ENCODE peak calls at places on chromosomes 12 and 14, in ten cellular contexts. W is IMR-90, I is cardiac muscle cell, P is Caco-2, D is body of pancreas, J is mammary epithelial cell, E is ovary, B is foreskin fibroblast, X is choroid plexus epithelial cell, Z is heart left ventricle. N is an unnamed sample.
A peak's percentile ranks its signal among the peaks of the same experiment; 100 is the strongest.

GRCh38 chr12:55780695-55781094 is 36.8 kb downstream of the SARNP start:
- DNase-seq in W (peak; percentile 57), I (peak; percentile 56), P (no peak), D (no peak), J (peak; percentile 43), E (no peak), B (no peak), X (peak; percentile 35), Z (no peak), N (no peak)

GRCh38 chr12:132414634-132415340 is 75.2 kb upstream of the FBRSL1 start:
- DNase-seq in W (peak; percentile 59), I (peak; percentile 82), P (peak; percentile 92), D (peak; percentile 91), J (peak; percentile 57), E (peak; percentile 78), B (peak; percentile 91), X (peak; percentile 78), Z (peak; percentile 85), N (peak; percentile 68)

GRCh38 chr12:117148642-117149041 is 41.6 kb downstream of the FBXO21 start:
- DNase-seq in W (no peak), I (no peak), P (no peak), D (no peak), J (no peak), E (no peak), B (no peak), X (no peak), Z (no peak), N (peak; percentile 59)

GRCh38 chr14:104117341-104118005 is 20.9 kb upstream of the KIF26A start:
- DNase-seq in W (no peak), I (no peak), P (no peak), D (no peak), J (no peak), E (peak; percentile 26), B (no peak), X (no peak), Z (peak; percentile 23), N (no peak)

GRCh38 chr12:33440477-33440876 is 858 bp upstream of the SYT10 start:
- DNase-seq in W (no peak), I (no peak), P (no peak), D (no peak), J (no peak), E (no peak), B (no peak), X (no peak), Z (no peak), N (no peak)

GRCh38 chr14:74619672-74620131 is 7.7 kb upstream of the LTBP2 start:
- DNase-seq in W (peak; percentile 98), I (peak; percentile 98), P (no peak), D (peak; percentile 44), J (peak; percentile 73), E (peak; percentile 80), B (peak; percentile 99), X (peak; percentile 98), Z (peak; percentile 91), N (peak; percentile 99)

GRCh38 chr12:47361389-47362031 is 281.8 kb upstream of the AMIGO2 start:
- DNase-seq in W (no peak), I (no peak), P (peak; percentile 25), D (no peak), J (peak; percentile 84), E (peak; percentile 34), B (no peak), X (no peak), Z (no peak), N (no peak)

GRCh38 chr12:81176796-81177195 is 98.9 kb downstream of the ACSS3 start:
- DNase-seq in W (no peak), I (peak; percentile 2), P (no peak), D (no peak), J (no peak), E (no peak), B (peak; percentile 4), X (peak; percentile 38), Z (no peak), N (peak; percentile 25)

GRCh38 chr14:68685419-68686211 is 107.3 kb downstream of the ZFP36L1 start:
- DNase-seq in W (peak; percentile 84), I (peak; percentile 61), P (peak; percentile 44), D (no peak), J (peak; percentile 99), E (no peak), B (peak; percentile 70), X (peak; percentile 83), Z (no peak), N (peak; percentile 82)

DNA sequence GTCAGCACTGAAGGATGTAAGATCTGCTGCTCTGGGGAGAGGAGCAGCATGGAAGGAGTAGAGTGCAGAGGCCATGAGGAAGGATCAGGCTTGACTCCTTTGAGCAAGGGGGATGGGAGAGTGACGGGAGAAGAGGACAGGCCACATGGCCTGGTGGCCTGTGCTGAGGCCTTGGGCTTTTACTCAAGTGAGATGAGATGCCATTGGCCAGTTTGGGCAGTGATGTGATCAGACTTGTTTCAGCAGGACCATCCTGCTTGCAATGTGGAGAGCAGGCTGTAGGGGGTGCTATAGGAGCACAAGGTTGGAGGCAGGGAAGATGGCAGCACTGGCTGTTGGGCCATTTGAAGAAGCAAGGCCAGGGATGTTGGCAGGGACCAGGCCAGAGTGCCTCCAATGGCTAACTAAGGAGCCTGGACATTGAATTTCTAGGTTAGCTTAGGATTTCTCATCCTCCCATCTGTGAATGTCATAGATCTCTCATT is 23.6 kb downstream of the FGF23 start:
- DNase-seq in W (peak; percentile 8), I (peak; percentile 27), P (peak; percentile 77), D (peak; percentile 19), J (peak; percentile 9), E (no peak), B (peak; percentile 29), X (peak; percentile 40), Z (peak; percentile 25), N (peak; percentile 49)
- TF ChIP-seq CTCF in W (peak; percentile 41), I (peak; percentile 36), P (peak; percentile 60), D (no peak), J (peak; percentile 61), E (no peak), B (peak; percentile 27), X (peak; percentile 65), Z (peak; percentile 46), N (peak; percentile 58)

DNA sequence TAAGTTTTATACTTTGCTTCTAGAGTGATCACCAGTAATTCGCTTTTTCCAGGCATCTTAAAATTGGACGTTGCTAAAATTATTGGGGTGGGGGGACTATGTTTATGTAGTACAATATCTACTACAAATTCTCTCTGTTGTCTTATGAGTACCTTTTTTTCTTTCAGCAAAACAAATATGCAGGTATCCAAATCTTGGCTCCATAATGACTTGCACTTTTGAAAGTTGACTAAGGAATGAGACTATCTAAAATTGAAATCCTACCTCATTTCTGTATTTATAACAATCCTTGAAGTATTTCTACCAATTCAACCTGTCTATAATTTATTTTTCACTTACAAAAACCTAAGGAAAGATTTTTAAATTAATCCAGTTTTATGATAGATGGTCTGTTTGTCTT is 2.4 kb downstream of the DYNC1H1 start:
- DNase-seq in W (no peak), I (no peak), P (no peak), D (no peak), J (no peak), E (no peak), B (no peak), X (no peak), Z (no peak), N (no peak)
- H3K4me3 ChIP-seq in W (no peak overlapping the region), I (no peak overlapping the region), P (no peak overlapping the region), D (no peak overlapping the region), J (peak overlapping the region; percentile 86), E (no peak overlapping the region), B (peak overlapping the region; percentile 86), X (peak overlapping the region; percentile 98), Z (no peak overlapping the region), N (peak overlapping the region; percentile 95)

GRCh38 chr12:130876297-130876696 is 4.4 kb downstream of the RAN start:
- DNase-seq in W (no peak), I (no peak), P (no peak), D (no peak), J (no peak), E (no peak), B (no peak), X (no peak), Z (no peak), N (no peak)

GRCh38 chr12:130877333-130877732 is 5.5 kb downstream of the RAN start:
- DNase-seq in W (no peak), I (no peak), P (no peak), D (no peak), J (no peak), E (no peak), B (no peak), X (no peak), Z (no peak), N (no peak)

GRCh38 chr12:130878193-130879185 is 6.6 kb downstream of the RAN start:
- DNase-seq in W (no peak), I (no peak), P (peak; percentile 36), D (no peak), J (no peak), E (no peak), B (peak; percentile 36), X (no peak), Z (no peak), N (no peak)

GRCh38 chr12:130875193-130875592 is 3.3 kb downstream of the RAN start:
- DNase-seq in W (no peak), I (no peak), P (no peak), D (no peak), J (no peak), E (no peak), B (no peak), X (no peak), Z (no peak), N (no peak)

DNA sequence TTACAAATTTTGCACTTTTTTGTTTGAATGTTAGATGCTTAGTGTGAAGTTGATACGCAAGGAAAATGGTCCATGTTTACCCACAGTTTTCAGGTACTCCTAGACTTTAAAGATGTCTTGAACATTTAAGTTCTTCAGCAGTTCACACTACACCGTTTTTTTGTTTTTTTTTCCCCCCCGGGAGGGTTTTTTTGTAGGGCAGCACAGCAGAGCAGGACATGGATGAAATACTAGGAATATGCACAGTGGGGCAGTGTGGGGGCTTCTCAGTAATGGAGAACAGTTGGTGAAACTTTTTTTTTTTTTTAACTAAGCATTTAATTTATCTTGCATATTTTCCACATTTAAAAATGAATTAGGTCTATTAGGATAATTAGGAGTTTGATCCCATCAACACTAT is 4.9 kb downstream of the RAN start:
- DNase-seq in W (no peak), I (no peak), P (no peak), D (no peak), J (no peak), E (no peak), B (peak; percentile 24), X (no peak), Z (no peak), N (no peak)
- TF ChIP-seq CTCF in W (no peak), I (no peak), P (no peak), D (no peak), J (no peak), E (no peak), B (no peak), X (peak; percentile 12), Z (no peak), N (no peak)

GRCh38 chr14:63940387-63940786 is 87.6 kb downstream of the SYNE2 start:
- DNase-seq in W (no peak), I (no peak), P (no peak), D (no peak), J (no peak), E (no peak), B (no peak), X (no peak), Z (no peak), N (no peak)
- H3K4me3 ChIP-seq in W (no peak overlapping the region), I (no peak overlapping the region), P (no peak overlapping the region), D (no peak overlapping the region), J (no peak overlapping the region), E (no peak overlapping the region), B (no peak overlapping the region), X (no peak overlapping the region), Z (no peak overlapping the region), N (no peak overlapping the region)

GRCh38 chr14:106842687-106843086 is 1316.3 kb downstream of the TMEM121 start:
- DNase-seq in W (no peak), I (no peak), P (peak; percentile 65), D (peak; percentile 48), J (no peak), E (peak; percentile 44), B (no peak), X (no peak), Z (no peak), N (no peak)
- TF ChIP-seq CTCF in W (no peak), I (no peak), P (peak; percentile 73), D (peak; percentile 23), J (peak; percentile 30), E (no peak), B (no peak), X (no peak), Z (peak; percentile 40), N (peak; percentile 25)